ENCODE peak calls at places on chromosomes 3 and 15, in four cellular contexts. One of them, this sample, is unnamed. For H3K9me3, the result is how much of the 10 kb centered on the place peaks cover.

GRCh38 chr15:57947781-57948180 is 117.7 kb downstream of the ALDH1A2 start:
- DNase-seq in effector memory CD4-positive, alpha-beta T cell: no peak
- DNase-seq in body of pancreas: no peak
- DNase-seq in A549: no peak
- DNase-seq in this sample: no peak

GRCh38 chr3:131883086-131883485 is 151.7 kb downstream of the CPNE4 start:
- DNase-seq in effector memory CD4-positive, alpha-beta T cell: no peak
- DNase-seq in body of pancreas: no peak
- DNase-seq in A549: no peak
- DNase-seq in this sample: peak

GRCh38 chr3:72171461-72171860 is 386.5 kb upstream of the PROK2 start:
- DNase-seq in effector memory CD4-positive, alpha-beta T cell: no peak
- DNase-seq in body of pancreas: no peak
- DNase-seq in A549: no peak
- DNase-seq in this sample: peak

GRCh38 chr15:57914350-57915055 is 151.0 kb downstream of the ALDH1A2 start:
- DNase-seq in effector memory CD4-positive, alpha-beta T cell: no peak
- DNase-seq in body of pancreas: no peak
- DNase-seq in A549: no peak
- DNase-seq in this sample: no peak

GRCh38 chr15:64148581-64148980 is 3.0 kb upstream of the SNX22 start:
- DNase-seq in effector memory CD4-positive, alpha-beta T cell: no peak
- DNase-seq in body of pancreas: no peak
- DNase-seq in A549: no peak
- DNase-seq in this sample: no peak

GRCh38 chr15:54007256-54007655 is 29.0 kb downstream of the UNC13C start:
- DNase-seq in effector memory CD4-positive, alpha-beta T cell: no peak
- DNase-seq in body of pancreas: no peak
- DNase-seq in A549: no peak
- DNase-seq in this sample: no peak

GRCh38 chr3:165642761-165643432 is 194.3 kb downstream of the BCHE start:
- DNase-seq in effector memory CD4-positive, alpha-beta T cell: no peak
- DNase-seq in body of pancreas: peak
- DNase-seq in A549: peak
- DNase-seq in this sample: peak

GRCh38 chr3:13281657-13282527 is 138.2 kb downstream of the NUP210 start:
- DNase-seq in effector memory CD4-positive, alpha-beta T cell: no peak
- DNase-seq in body of pancreas: peak
- DNase-seq in A549: peak
- DNase-seq in this sample: no peak

GRCh38 chr15:45631831-45632230 is 3.0 kb upstream of the SQOR start:
- DNase-seq in effector memory CD4-positive, alpha-beta T cell: no peak
- DNase-seq in body of pancreas: no peak
- DNase-seq in A549: no peak
- DNase-seq in this sample: no peak

GRCh38 chr3:31448035-31448881 is 84.5 kb upstream of the STT3B start:
- DNase-seq in effector memory CD4-positive, alpha-beta T cell: peak
- DNase-seq in body of pancreas: no peak
- DNase-seq in A549: peak
- DNase-seq in this sample: peak

GRCh38 chr3:182716114-182716688 is 77.1 kb upstream of the ATP11B start:
- DNase-seq in effector memory CD4-positive, alpha-beta T cell: no peak
- DNase-seq in body of pancreas: no peak
- DNase-seq in A549: no peak
- DNase-seq in this sample: no peak

GRCh38 chr3:169659096-169659521 is 4.4 kb downstream of the MECOM start:
- DNase-seq in effector memory CD4-positive, alpha-beta T cell: no peak
- DNase-seq in body of pancreas: peak
- DNase-seq in A549: no peak
- DNase-seq in this sample: no peak

GRCh38 chr3:100005670-100006393 is 108.5 kb downstream of the FILIP1L start:
- DNase-seq in effector memory CD4-positive, alpha-beta T cell: no peak
- DNase-seq in body of pancreas: no peak
- DNase-seq in A549: no peak
- DNase-seq in this sample: no peak

GRCh38 chr3:194274424-194275085 is 76.6 kb downstream of the CPN2 start:
- DNase-seq in effector memory CD4-positive, alpha-beta T cell: no peak
- DNase-seq in body of pancreas: no peak
- DNase-seq in A549: no peak
- DNase-seq in this sample: no peak

GRCh38 chr3:156738251-156738650 is 63.9 kb downstream of the TIPARP start:
- DNase-seq in effector memory CD4-positive, alpha-beta T cell: no peak
- DNase-seq in body of pancreas: no peak
- DNase-seq in A549: no peak
- DNase-seq in this sample: no peak

GRCh38 chr3:156739976-156740375 is 65.6 kb downstream of the TIPARP start:
- DNase-seq in effector memory CD4-positive, alpha-beta T cell: no peak
- DNase-seq in body of pancreas: no peak
- DNase-seq in A549: no peak
- DNase-seq in this sample: no peak

GRCh38 chr3:156732715-156733114 is 58.3 kb downstream of the TIPARP start:
- DNase-seq in effector memory CD4-positive, alpha-beta T cell: no peak
- DNase-seq in body of pancreas: no peak
- DNase-seq in A549: no peak
- DNase-seq in this sample: no peak

GRCh38 chr3:156729460-156730179 is 55.2 kb downstream of the TIPARP start:
- DNase-seq in effector memory CD4-positive, alpha-beta T cell: no peak
- DNase-seq in body of pancreas: no peak
- DNase-seq in A549: no peak
- DNase-seq in this sample: no peak

GRCh38 chr3:156735471-156735870 is 61.1 kb downstream of the TIPARP start:
- DNase-seq in effector memory CD4-positive, alpha-beta T cell: no peak
- DNase-seq in body of pancreas: no peak
- DNase-seq in A549: no peak
- DNase-seq in this sample: no peak
- H3K4me3 ChIP-seq in effector memory CD4-positive, alpha-beta T cell: no peak
- H3K4me3 ChIP-seq in body of pancreas: no peak
- H3K4me3 ChIP-seq in A549: no peak
- H3K4me3 ChIP-seq in this sample: no peak

GRCh38 chr3:138768946-138769345 is 65.8 kb downstream of the PIK3CB start:
- DNase-seq in effector memory CD4-positive, alpha-beta T cell: no peak
- DNase-seq in body of pancreas: no peak
- DNase-seq in A549: no peak
- DNase-seq in this sample: no peak
- H3K9me3 ChIP-seq in effector memory CD4-positive, alpha-beta T cell: under half
- H3K9me3 ChIP-seq in body of pancreas: under half
- H3K9me3 ChIP-seq in A549: under half
- H3K9me3 ChIP-seq in this sample: under half

GRCh38 chr15:83285284-83285978 is 967 bp upstream of the BNC1 start:
- DNase-seq in effector memory CD4-positive, alpha-beta T cell: no peak
- DNase-seq in body of pancreas: no peak
- DNase-seq in A549: no peak
- DNase-seq in this sample: no peak
- H3K4me3 ChIP-seq in effector memory CD4-positive, alpha-beta T cell: no peak
- H3K4me3 ChIP-seq in body of pancreas: no peak
- H3K4me3 ChIP-seq in A549: no peak
- H3K4me3 ChIP-seq in this sample: peak

DNA sequence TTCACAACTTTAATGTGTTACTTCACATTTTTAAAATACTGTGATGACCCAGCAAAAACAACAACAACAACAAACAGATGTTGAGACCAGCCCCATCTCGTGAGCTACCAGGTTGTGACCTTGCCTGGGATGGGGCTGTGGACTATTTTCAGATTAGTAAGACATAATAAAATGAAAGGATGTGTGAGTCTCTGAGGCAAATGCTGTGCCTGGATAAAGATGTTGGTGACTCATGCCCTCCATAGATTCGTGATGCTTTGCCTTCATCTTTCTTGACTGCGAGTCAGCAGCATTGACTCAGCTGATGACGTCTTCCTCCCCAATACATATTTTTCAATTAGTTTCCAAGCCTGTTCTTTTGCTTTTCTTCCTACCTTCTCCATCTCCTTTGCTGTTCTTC is 453.0 kb upstream of the CFAP20DC start:
- DNase-seq in effector memory CD4-positive, alpha-beta T cell: no peak
- DNase-seq in body of pancreas: no peak
- DNase-seq in A549: no peak
- DNase-seq in this sample: peak
- H3K9me3 ChIP-seq in effector memory CD4-positive, alpha-beta T cell: under half
- H3K9me3 ChIP-seq in body of pancreas: under half
- H3K9me3 ChIP-seq in A549: under half
- H3K9me3 ChIP-seq in this sample: under half

GRCh38 chr3:32816439-32817194 is 1.2 kb upstream of the TRIM71 start:
- DNase-seq in effector memory CD4-positive, alpha-beta T cell: no peak
- DNase-seq in body of pancreas: no peak
- DNase-seq in A549: peak
- DNase-seq in this sample: peak
- H3K4me3 ChIP-seq in effector memory CD4-positive, alpha-beta T cell: peak
- H3K4me3 ChIP-seq in body of pancreas: no peak
- H3K4me3 ChIP-seq in A549: peak
- H3K4me3 ChIP-seq in this sample: peak

GRCh38 chr3:21390136-21390535 is 360.9 kb downstream of the ZNF385D start:
- DNase-seq in effector memory CD4-positive, alpha-beta T cell: no peak
- DNase-seq in body of pancreas: no peak
- DNase-seq in A549: peak
- DNase-seq in this sample: peak

GRCh38 chr3:21398461-21398860 is 352.5 kb downstream of the ZNF385D start:
- DNase-seq in effector memory CD4-positive, alpha-beta T cell: no peak
- DNase-seq in body of pancreas: no peak
- DNase-seq in A549: no peak
- DNase-seq in this sample: no peak

GRCh38 chr3:21393684-21394307 is 357.2 kb downstream of the ZNF385D start:
- DNase-seq in effector memory CD4-positive, alpha-beta T cell: no peak
- DNase-seq in body of pancreas: no peak
- DNase-seq in A549: no peak
- DNase-seq in this sample: no peak

GRCh38 chr3:21390856-21391255 is 360.2 kb downstream of the ZNF385D start:
- DNase-seq in effector memory CD4-positive, alpha-beta T cell: no peak
- DNase-seq in body of pancreas: no peak
- DNase-seq in A549: no peak
- DNase-seq in this sample: no peak

DNA sequence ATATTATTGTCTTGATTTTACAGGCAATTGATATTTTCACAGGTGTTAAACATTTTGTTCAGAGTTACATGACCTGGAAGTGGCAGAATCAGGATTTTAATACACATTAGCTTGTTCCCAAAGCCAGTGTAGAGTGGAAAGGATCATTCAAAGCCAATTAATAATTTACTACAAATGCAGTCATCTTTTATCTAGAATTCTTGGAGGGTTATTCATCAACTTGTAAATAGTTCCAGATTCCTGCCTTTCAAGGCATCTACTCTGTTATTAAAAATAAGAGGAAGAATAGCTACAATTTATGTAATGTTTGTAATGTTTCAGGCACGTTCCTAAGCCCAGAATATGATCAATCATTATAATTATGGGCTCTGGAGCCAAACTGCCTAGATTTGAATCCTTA is 358.5 kb downstream of the ZNF385D start:
- DNase-seq in effector memory CD4-positive, alpha-beta T cell: no peak
- DNase-seq in body of pancreas: no peak
- DNase-seq in A549: no peak
- DNase-seq in this sample: no peak
- H3K9me3 ChIP-seq in effector memory CD4-positive, alpha-beta T cell: under half
- H3K9me3 ChIP-seq in body of pancreas: under half
- H3K9me3 ChIP-seq in A549: under half
- H3K9me3 ChIP-seq in this sample: under half

GRCh38 chr3:52714335-52715302 is 8.7 kb downstream of the SPCS1 start:
- DNase-seq in effector memory CD4-positive, alpha-beta T cell: no peak
- DNase-seq in body of pancreas: no peak
- DNase-seq in A549: no peak
- DNase-seq in this sample: no peak
- H3K4me3 ChIP-seq in effector memory CD4-positive, alpha-beta T cell: no peak
- H3K4me3 ChIP-seq in body of pancreas: no peak
- H3K4me3 ChIP-seq in A549: no peak
- H3K4me3 ChIP-seq in this sample: no peak

DNA sequence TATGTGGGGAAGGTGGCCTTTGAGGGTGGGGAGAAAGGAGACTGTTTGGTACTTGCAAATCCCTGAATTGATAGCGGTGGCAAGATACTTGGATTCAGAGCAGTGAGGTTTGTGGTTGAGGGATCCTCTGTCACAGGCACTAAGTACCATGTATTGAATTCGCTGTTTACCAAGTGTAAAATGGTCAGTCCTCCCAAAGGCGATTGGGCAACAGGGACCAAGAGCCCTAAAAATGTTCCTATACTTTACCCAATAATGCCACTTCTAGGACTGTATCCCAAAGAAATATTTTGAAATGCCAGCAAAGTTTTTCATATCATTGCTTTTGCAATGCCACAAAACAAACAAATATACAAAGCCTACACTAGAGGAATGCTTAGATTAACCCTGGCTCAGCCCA is 43.4 kb upstream of the MRPS22 start:
- DNase-seq in effector memory CD4-positive, alpha-beta T cell: no peak
- DNase-seq in body of pancreas: no peak
- DNase-seq in A549: no peak
- DNase-seq in this sample: no peak
- H3K9me3 ChIP-seq in effector memory CD4-positive, alpha-beta T cell: under half
- H3K9me3 ChIP-seq in body of pancreas: under half
- H3K9me3 ChIP-seq in A549: under half
- H3K9me3 ChIP-seq in this sample: under half

DNA sequence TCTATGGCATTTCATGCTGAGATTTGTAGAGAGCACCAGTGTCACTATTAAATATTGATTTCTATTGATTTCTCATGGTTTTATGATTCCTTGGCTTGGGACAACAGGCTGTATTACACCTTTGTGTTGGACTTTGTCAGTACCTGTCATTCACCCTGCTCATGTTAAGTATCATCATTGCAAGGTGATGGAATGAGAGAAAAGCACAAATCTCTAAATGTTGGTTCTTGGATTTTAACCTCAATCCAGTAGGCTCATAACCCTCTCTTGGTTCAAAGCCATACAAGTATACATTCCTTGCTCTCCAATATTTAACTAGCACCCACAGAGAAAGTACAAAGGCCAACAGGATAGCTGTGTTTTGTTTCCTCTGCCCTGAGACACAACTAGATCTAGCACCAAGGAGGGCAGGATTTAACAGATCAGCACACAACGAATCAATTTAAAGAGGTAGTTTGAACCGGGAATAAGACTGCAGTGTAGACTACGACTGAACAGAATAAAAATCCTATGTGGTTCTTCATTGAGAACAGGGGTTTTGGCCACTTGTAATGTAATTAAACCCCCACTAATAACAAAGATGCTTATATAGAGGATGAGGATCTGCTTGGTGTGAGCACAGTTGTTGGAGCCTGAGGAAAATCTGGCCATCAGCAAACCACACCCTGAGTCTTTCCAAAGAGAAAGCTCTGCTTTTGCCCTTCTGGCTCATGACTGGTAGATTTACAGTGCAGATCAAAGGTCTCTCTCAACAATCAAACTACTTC is 78.0 kb upstream of the TNFSF10 start:
- DNase-seq in effector memory CD4-positive, alpha-beta T cell: no peak
- DNase-seq in body of pancreas: no peak
- DNase-seq in A549: no peak
- DNase-seq in this sample: no peak
- H3K4me3 ChIP-seq in effector memory CD4-positive, alpha-beta T cell: no peak
- H3K4me3 ChIP-seq in body of pancreas: no peak
- H3K4me3 ChIP-seq in A549: no peak
- H3K4me3 ChIP-seq in this sample: no peak